ENCODE peak calls at places on chromosomes 16 and 17, in ten cellular contexts. Y, S, T, O, B, J, W, U, M and L are unnamed samples.

GRCh38 chr16:84088695-84089395 is 27.9 kb downstream of the MBTPS1 start:
- DNase-seq in B (no peak), S (no peak), O (no peak), J (peak), M (no peak), T (no peak), U (no peak), Y (peak), W (peak), L (no peak)

GRCh38 chr16:27290582-27290981 is 22.0 kb upstream of the NSMCE1 start:
- DNase-seq in Y (no peak), O (no peak), S (no peak), B (no peak), T (no peak), U (no peak), J (no peak), W (no peak), M (no peak), L (no peak)

GRCh38 chr17:78725448-78726021 is 56.5 kb downstream of the CYTH1 start:
- DNase-seq in B (no peak), U (no peak), M (no peak), W (no peak), Y (no peak), S (no peak), J (peak), T (no peak), O (no peak), L (no peak)

GRCh38 chr16:57589374-57589773 is 39.1 kb upstream of the ADGRG1 start:
- DNase-seq in T (no peak), B (no peak), S (no peak), Y (no peak), O (no peak), J (no peak), U (no peak), W (no peak), M (no peak), L (no peak)

GRCh38 chr17:48427598-48427997 is 2.4 kb downstream of the SKAP1 start:
- DNase-seq in B (no peak), W (no peak), M (no peak), T (no peak), Y (no peak), O (no peak), U (no peak), S (no peak), J (peak), L (no peak)

GRCh38 chr16:50290856-50291255 is 24.5 kb downstream of the ADCY7 start:
- DNase-seq in T (no peak), W (no peak), M (no peak), U (peak), S (no peak), Y (no peak), J (no peak), B (no peak), O (no peak), L (no peak)

GRCh38 chr16:74726736-74727135 is 26.1 kb upstream of the MLKL start:
- DNase-seq in J (no peak), S (no peak), T (no peak), W (no peak), B (no peak), O (no peak), U (no peak), Y (peak), M (no peak), L (no peak)

GRCh38 chr17:59840329-59840907 is 52.3 kb downstream of the TUBD1 start:
- DNase-seq in M (no peak), T (no peak), U (no peak), O (no peak), J (no peak), W (no peak), Y (no peak), S (no peak), B (no peak), L (no peak)

GRCh38 chr16:12094537-12095265 is 118.2 kb downstream of the SNX29 start:
- DNase-seq in O (no peak), S (no peak), J (no peak), W (no peak), M (no peak), T (no peak), B (no peak), Y (no peak), U (no peak), L (no peak)

GRCh38 chr16:11229906-11230305 is 26.1 kb downstream of the SOCS1 start:
- DNase-seq in Y (peak), W (peak), T (no peak), B (no peak), J (no peak), M (peak), U (no peak), O (no peak), S (no peak), L (no peak)

GRCh38 chr16:14677627-14678026 is 16.5 kb downstream of the PLA2G10 start:
- DNase-seq in T (no peak), W (no peak), Y (no peak), S (no peak), B (no peak), U (no peak), M (no peak), O (no peak), J (no peak), L (no peak)

GRCh38 chr17:47742319-47743181 is 9.5 kb downstream of the TBX21 start:
- DNase-seq in U (no peak), S (no peak), O (no peak), T (no peak), M (no peak), J (no peak), W (no peak), Y (no peak), B (no peak), L (no peak)

GRCh38 chr17:13076905-13077304 is 59.1 kb upstream of the ELAC2 start:
- DNase-seq in W (no peak), T (no peak), B (no peak), Y (no peak), J (no peak), S (no peak), U (no peak), M (no peak), O (no peak), L (no peak)

DNA sequence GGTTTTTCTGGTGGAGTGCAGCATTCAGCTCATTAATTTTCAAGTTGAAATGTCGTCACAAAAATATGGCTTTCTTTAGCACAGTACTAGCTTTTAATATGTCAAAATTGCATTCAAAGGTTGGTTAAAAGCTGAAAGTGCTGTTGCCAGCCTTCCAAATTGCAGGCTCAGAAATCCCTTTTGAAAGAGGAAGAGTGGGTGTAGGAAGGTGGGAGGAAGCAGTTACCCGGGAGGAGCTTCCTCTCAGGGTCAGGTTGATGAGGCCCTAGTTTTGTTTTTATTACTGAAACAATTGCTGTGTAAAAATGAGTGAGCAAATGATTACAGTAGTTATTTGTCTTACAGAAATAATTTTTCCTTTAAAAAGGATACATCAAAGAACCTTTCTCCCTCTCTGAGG is 41.4 kb downstream of the SEC14L1 start:
- DNase-seq in J (no peak), W (no peak), S (no peak), T (no peak), M (no peak), B (no peak), U (no peak), Y (no peak), O (no peak), L (no peak)
- TF ChIP-seq POLR2A in J (no peak), W (no peak), S (no peak), T (no peak), M (no peak), B (no peak), U (no peak), Y (no peak), O (no peak), L (no peak)

DNA sequence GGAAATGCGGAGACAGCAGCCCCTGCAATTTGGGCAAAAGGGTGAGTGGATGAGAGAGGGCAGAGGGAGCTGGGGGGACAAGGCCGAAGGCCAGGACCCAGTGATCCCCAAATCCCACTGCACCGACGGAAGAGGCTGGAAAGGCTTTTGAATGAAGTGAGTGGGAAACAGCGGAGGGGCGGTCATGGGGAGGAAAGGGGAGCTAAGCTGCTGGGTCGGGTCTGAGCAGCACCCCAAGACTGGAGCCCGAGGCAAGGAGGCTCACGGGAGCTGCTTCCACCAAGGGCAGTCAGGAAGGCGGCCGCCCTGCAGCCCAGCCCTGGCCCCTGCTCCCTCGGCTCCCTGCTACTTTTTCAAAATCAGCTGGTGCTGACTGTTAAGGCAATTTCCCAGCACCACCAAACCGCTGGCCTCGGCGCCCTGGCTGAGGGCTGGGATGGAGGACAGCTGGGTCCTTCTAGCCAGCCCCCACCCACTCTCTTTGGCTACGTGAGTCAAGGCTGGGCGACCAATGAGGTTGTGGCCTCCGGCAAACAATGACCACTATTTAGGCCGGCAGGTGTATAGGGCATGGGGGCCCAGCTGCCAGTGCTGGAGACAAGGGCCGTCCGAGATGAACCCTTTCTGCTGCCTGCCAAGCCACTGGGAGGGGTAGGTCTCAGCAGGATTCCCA is 509 bp downstream of the SERPINF1 start:
- DNase-seq in M (no peak), J (no peak), Y (peak), O (no peak), W (no peak), B (no peak), S (peak), T (no peak), U (peak), L (no peak)
- TF ChIP-seq POLR2A in M (no peak), J (no peak), Y (no peak), O (no peak), W (no peak), B (no peak), S (no peak), T (no peak), U (no peak), L (no peak)

GRCh38 chr16:30561212-30561816 is 3.1 kb upstream of the ZNF764 start:
- DNase-seq in O (no peak), W (peak), T (no peak), M (no peak), U (peak), S (no peak), Y (peak), B (no peak), J (no peak), L (no peak)
- TF ChIP-seq POLR2A in O (no peak), W (no peak), T (no peak), M (no peak), U (no peak), S (no peak), Y (no peak), B (no peak), J (peak), L (no peak)

GRCh38 chr17:40178660-40179059 is 1.4 kb downstream of the RAPGEFL1 start:
- DNase-seq in B (no peak), W (no peak), T (no peak), J (no peak), Y (no peak), U (no peak), M (no peak), O (no peak), S (no peak), L (no peak)

GRCh38 chr17:40179923-40180659 is 2.8 kb downstream of the RAPGEFL1 start:
- DNase-seq in O (no peak), Y (no peak), M (no peak), T (no peak), J (no peak), U (no peak), S (peak), W (no peak), B (peak), L (peak)

GRCh38 chr17:40181205-40181604 is 3.9 kb downstream of the RAPGEFL1 start:
- DNase-seq in U (no peak), T (no peak), B (no peak), O (no peak), S (no peak), M (no peak), Y (no peak), W (no peak), J (no peak), L (no peak)

GRCh38 chr17:40182606-40183005 is 5.3 kb downstream of the RAPGEFL1 start:
- DNase-seq in O (no peak), B (no peak), J (no peak), U (no peak), M (no peak), S (no peak), Y (no peak), T (no peak), W (no peak), L (no peak)

DNA sequence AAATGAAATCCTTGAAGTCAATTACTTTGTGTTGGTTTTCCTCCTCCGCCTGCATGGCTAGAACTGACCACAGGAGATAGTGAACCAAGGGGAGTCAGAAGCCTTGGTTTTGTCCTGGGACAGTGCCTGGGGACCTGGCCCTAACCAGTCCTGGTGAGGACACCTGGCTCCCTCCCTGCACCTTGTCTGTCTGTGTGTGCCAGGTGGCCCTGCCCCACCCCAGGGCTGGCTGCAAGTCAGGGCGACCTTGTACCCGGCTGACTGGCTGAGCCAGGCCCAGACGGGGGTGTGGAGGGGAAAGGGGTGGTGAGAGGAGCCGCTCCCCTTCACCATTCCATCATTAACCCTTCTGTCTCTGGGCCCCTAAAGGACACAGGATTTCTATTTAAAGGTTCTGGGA is 3.4 kb downstream of the RAPGEFL1 start:
- DNase-seq in J (no peak), M (peak), U (no peak), Y (peak), S (no peak), B (no peak), T (no peak), O (no peak), W (peak), L (no peak)
- TF ChIP-seq POLR2A in J (no peak), M (peak), U (no peak), Y (no peak), S (no peak), B (no peak), T (no peak), O (no peak), W (no peak), L (no peak)

DNA sequence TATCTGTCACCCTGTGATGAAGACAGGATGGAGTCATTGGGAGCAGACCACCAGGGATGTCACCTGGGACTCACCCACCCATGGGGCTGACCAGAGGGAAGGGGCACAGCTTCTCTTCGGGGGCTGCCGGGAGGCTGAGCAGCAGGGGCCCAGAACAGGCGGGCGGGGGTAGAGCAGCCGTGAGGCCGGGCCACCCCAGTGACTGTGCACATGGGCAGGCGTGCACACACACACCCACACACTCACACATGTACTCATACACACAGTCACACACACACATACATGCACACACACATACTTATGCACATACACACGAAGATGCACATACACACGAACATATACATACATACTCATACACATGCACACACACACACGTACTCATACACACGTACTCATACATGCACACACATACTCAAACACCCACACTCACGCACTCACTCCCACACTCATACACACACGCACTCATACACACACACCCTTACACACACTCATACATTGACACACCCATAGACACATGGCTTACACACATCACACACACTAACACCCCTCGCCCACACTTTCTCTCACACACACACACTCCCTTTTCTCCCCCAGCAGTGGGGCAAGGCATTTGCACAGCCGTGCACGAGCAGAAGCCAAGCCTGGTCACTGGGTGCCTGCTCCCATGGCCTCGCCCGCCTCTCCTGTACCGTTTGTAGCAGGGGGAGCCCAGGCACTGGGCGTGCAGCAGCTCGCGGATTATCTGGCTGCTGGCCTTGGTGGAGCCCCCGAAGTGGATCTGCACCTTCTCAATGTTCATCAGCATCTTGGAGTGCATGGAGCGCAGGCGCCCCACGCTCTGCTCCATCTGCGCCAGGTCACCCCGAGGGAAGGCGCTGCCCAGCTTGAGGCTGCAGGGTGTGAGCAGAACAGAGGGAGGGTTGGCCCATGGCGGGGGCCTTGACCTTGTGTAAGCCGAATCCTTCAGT is 12.4 kb downstream of the UBALD2 start:
- DNase-seq in J (no peak), W (no peak), T (no peak), Y (no peak), S (no peak), U (no peak), O (no peak), M (no peak), B (no peak), L (no peak)
- TF ChIP-seq POLR2A in J (no peak), W (no peak), T (no peak), Y (no peak), S (no peak), U (no peak), O (no peak), M (no peak), B (no peak), L (no peak)